ENCODE peak calls at places on chromosome 18, in eight cellular contexts. U, N, I, W, F, B, D and T are unnamed samples.

GRCh38 chr18:46268662-46269061 is 164.5 kb downstream of the HAUS1 start:
- ATAC-seq in U (no peak), N (no peak), I (no peak), W (no peak), F (no peak), B (no peak), D (no peak), T (no peak)

GRCh38 chr18:23208600-23208999 is 73.3 kb downstream of the CABLES1 start:
- ATAC-seq in U (peak; percentile 22), N (no peak), I (no peak), W (no peak), F (no peak), B (no peak), D (no peak), T (no peak)

GRCh38 chr18:44826418-44827259 is 146.0 kb downstream of the SETBP1 start:
- ATAC-seq in U (no peak), N (no peak), I (no peak), W (no peak), F (no peak), B (no peak), D (peak; percentile 86), T (peak; percentile 83)

GRCh38 chr18:51091270-51091669 is 61.3 kb downstream of the SMAD4 start:
- ATAC-seq in U (no peak), N (no peak), I (peak; percentile 63), W (no peak), F (no peak), B (no peak), D (no peak), T (no peak)

GRCh38 chr18:12460874-12461273 is 53.1 kb downstream of the PRELID3A start:
- ATAC-seq in U (no peak), N (no peak), I (peak; percentile 100), W (no peak), F (peak; percentile 19), B (peak; percentile 81), D (no peak), T (no peak)

GRCh38 chr18:56738184-56738583 is 87.0 kb downstream of the WDR7 start:
- ATAC-seq in U (no peak), N (no peak), I (no peak), W (no peak), F (no peak), B (no peak), D (no peak), T (no peak)

GRCh38 chr18:73913505-73913904 is 234.1 kb downstream of the FBXO15 start:
- ATAC-seq in U (no peak), N (no peak), I (no peak), W (no peak), F (no peak), B (no peak), D (no peak), T (no peak)

GRCh38 chr18:45103319-45104070 is 422.8 kb downstream of the SETBP1 start:
- ATAC-seq in U (no peak), N (peak; percentile 78), I (no peak), W (no peak), F (no peak), B (no peak), D (no peak), T (no peak)

GRCh38 chr18:46156124-46156745 is 52.0 kb downstream of the HAUS1 start:
- ATAC-seq in U (no peak), N (no peak), I (no peak), W (no peak), F (no peak), B (no peak), D (no peak), T (no peak)

GRCh38 chr18:3593381-3593903 is 143.5 kb downstream of the TGIF1 start:
- ATAC-seq in U (peak; percentile 72), N (no peak), I (peak; percentile 39), W (peak; percentile 60), F (peak; percentile 5), B (peak; percentile 5), D (peak; percentile 43), T (peak; percentile 3)

GRCh38 chr18:59725177-59725576 is 28.0 kb upstream of the CCBE1 start:
- ATAC-seq in U (no peak), N (no peak), I (no peak), W (no peak), F (no peak), B (no peak), D (no peak), T (no peak)

GRCh38 chr18:74063552-74063951 is 84.1 kb downstream of the FBXO15 start:
- ATAC-seq in U (no peak), N (no peak), I (no peak), W (no peak), F (no peak), B (no peak), D (no peak), T (no peak)

GRCh38 chr18:22856870-22857269 is 76.3 kb upstream of the RBBP8 start:
- ATAC-seq in U (no peak), N (no peak), I (no peak), W (no peak), F (no peak), B (no peak), D (peak; percentile 99), T (no peak)

GRCh38 chr18:22108674-22109073 is 60.7 kb upstream of the GATA6 start:
- ATAC-seq in U (no peak), N (no peak), I (peak; percentile 70), W (peak; percentile 78), F (no peak), B (peak; percentile 11), D (peak; percentile 75), T (no peak)

GRCh38 chr18:35489913-35490490 is 7.8 kb downstream of the INO80C start:
- ATAC-seq in U (no peak), N (no peak), I (no peak), W (no peak), F (no peak), B (peak; percentile 14), D (no peak), T (no peak)

GRCh38 chr18:74351354-74351753 is 35.7 kb downstream of the C18orf63 start:
- ATAC-seq in U (no peak), N (peak; percentile 66), I (no peak), W (no peak), F (no peak), B (no peak), D (no peak), T (peak; percentile 34)

GRCh38 chr18:66079401-66079800 is 328.6 kb downstream of the CDH7 start:
- ATAC-seq in U (no peak), N (no peak), I (no peak), W (no peak), F (no peak), B (no peak), D (no peak), T (no peak)

GRCh38 chr18:55275042-55275897 is 312.7 kb downstream of the TCF4 start:
- ATAC-seq in U (no peak), N (peak; percentile 81), I (peak; percentile 54), W (no peak), F (no peak), B (peak; percentile 49), D (peak; percentile 55), T (peak; percentile 49)

GRCh38 chr18:55283309-55283708 is 304.7 kb downstream of the TCF4 start:
- ATAC-seq in U (no peak), N (peak; percentile 81), I (no peak), W (no peak), F (no peak), B (no peak), D (no peak), T (no peak)

GRCh38 chr18:55284614-55285013 is 303.4 kb downstream of the TCF4 start:
- ATAC-seq in U (no peak), N (no peak), I (no peak), W (no peak), F (no peak), B (no peak), D (no peak), T (peak; percentile 36)

GRCh38 chr18:55286257-55286825 is 301.7 kb downstream of the TCF4 start:
- ATAC-seq in U (no peak), N (no peak), I (no peak), W (no peak), F (no peak), B (no peak), D (no peak), T (no peak)

GRCh38 chr18:55280515-55280914 is 307.5 kb downstream of the TCF4 start:
- ATAC-seq in U (no peak), N (no peak), I (no peak), W (no peak), F (no peak), B (no peak), D (no peak), T (no peak)
- H3K27me3 ChIP-seq in U (no peaks in the 10 kb centered on the region), N (no peaks in the 10 kb centered on the region), I (no peaks in the 10 kb centered on the region), W (no peaks in the 10 kb centered on the region), F (no peaks in the 10 kb centered on the region), B (no peaks in the 10 kb centered on the region), D (no peaks in the 10 kb centered on the region), T (no peaks in the 10 kb centered on the region)

DNA sequence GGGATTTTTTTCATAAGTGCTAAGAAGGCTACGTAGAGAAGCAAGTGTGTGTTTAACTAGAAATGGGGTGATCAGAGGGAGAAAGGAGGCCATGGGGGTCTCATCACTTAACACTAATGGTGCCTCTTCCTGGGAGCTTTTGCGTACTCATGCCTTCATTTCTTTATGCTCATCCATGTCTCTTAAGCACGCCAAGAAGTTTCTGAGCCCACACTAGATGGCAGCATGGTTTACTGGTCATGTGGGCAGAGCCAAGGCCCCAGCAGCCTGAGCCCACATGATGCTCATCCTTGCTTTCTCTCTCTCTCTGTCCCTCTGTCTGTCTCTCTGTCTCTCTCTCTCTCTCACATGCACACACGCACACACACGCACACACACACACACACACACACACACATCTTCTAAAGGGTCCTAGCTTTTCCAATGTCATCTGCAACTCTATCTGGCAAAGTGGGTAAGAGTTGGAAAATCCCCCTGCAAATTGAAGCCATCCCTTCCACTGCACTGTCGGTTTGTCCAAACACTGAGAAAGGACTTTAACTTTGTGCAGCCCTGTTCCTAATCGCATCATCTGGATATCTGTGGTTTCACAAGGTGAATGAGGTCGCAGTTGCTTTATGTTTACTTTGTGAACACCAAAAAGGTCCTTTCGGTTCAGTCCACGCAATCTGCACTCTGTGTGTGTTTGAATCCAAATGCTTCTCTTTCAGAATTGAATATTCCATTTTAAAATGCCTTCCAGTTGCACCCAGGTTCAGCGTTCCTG is 137.2 kb upstream of the CCDC68 start:
- ATAC-seq in U (no peak), N (peak; percentile 84), I (peak; percentile 91), W (peak; percentile 87), F (no peak), B (peak; percentile 87), D (peak; percentile 98), T (no peak)
- TF ChIP-seq POLR2AphosphoS5 in U (no peak), N (no peak), I (no peak), W (no peak), F (no peak), B (no peak), D (no peak), T (no peak)

DNA sequence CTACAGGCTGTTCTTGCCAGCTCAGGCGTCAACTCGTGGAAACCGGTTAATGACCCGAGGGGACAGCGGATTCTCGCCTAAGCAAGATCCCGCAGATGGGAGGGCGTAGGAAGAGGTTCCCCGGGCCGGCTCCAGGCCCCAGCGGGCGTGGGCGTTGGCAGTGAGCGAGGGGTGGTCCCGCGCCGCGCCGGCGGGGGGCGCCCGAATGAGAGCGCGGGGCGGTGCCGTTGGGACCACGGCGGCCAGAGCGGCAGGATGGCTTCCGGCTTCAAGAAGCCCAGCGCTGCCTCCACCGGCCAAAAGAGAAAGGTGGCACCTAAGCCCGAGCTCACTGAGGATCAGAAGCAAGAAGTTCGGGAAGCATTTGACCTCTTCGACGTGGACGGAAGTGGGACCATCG is at the start of gene CETN1:
- ATAC-seq in U (no peak), N (no peak), I (no peak), W (no peak), F (no peak), B (peak; percentile 95), D (no peak), T (no peak)
- H3K27me3 ChIP-seq in U (peaks cover 2% of the 10 kb centered on the region), N (no peaks in the 10 kb centered on the region), I (no peaks in the 10 kb centered on the region), W (no peaks in the 10 kb centered on the region), F (no peaks in the 10 kb centered on the region), B (peaks cover 15% of the 10 kb centered on the region), D (no peaks in the 10 kb centered on the region), T (no peaks in the 10 kb centered on the region)

GRCh38 chr18:48949606-48950535 is 894 bp downstream of the SMAD7 start:
- ATAC-seq in U (peak; percentile 40), N (peak; percentile 36), I (peak; percentile 34), W (peak; percentile 35), F (peak; percentile 49), B (peak; percentile 50), D (peak; percentile 14), T (peak; percentile 16)
- TF ChIP-seq POLR2AphosphoS5 in U (no peak), N (no peak), I (no peak), W (no peak), F (no peak), B (no peak), D (no peak), T (no peak)